ENCODE peak calls at places on chromosomes 2 and 18, in five cellular contexts. I, Q, A, F and U are unnamed samples. For H3K4me1, the result is how much of the 10 kb centered on the place peaks cover.

GRCh38 chr2:20362701-20363435 is 12.2 kb upstream of the PUM2 start:
- DNase-seq in I (peak), Q (no peak), A (no peak), F (no peak), U (no peak)

GRCh38 chr2:37671013-37671815 is at the start of gene CDC42EP3:
- DNase-seq in I (peak), Q (peak), A (no peak), F (peak), U (peak)

GRCh38 chr2:224957540-224958465 is 84.5 kb downstream of the DOCK10 start:
- DNase-seq in I (no peak), Q (no peak), A (no peak), F (no peak), U (peak)

GRCh38 chr18:54233228-54233625 is 8.8 kb upstream of the MBD2 start:
- DNase-seq in I (no peak), Q (no peak), A (no peak), F (no peak), U (no peak)

GRCh38 chr18:7177131-7177744 is 53.7 kb upstream of the LRRC30 start:
- DNase-seq in I (peak), Q (peak), A (peak), F (no peak), U (no peak)

GRCh38 chr2:221104391-221104811 is 467.7 kb downstream of the EPHA4 start:
- DNase-seq in I (no peak), Q (no peak), A (peak), F (peak), U (no peak)

GRCh38 chr18:33696332-33697162 is 118.5 kb downstream of the ASXL3 start:
- DNase-seq in I (no peak), Q (no peak), A (no peak), F (no peak), U (no peak)

GRCh38 chr2:71066856-71067255 is 1.6 kb upstream of the NAGK start:
- DNase-seq in I (no peak), Q (no peak), A (no peak), F (no peak), U (no peak)

GRCh38 chr2:60530660-60531276 is 22.7 kb downstream of the BCL11A start:
- DNase-seq in I (peak), Q (no peak), A (no peak), F (peak), U (peak)

GRCh38 chr2:241573741-241574140 is 15.2 kb downstream of the BOK start:
- DNase-seq in I (no peak), Q (no peak), A (no peak), F (no peak), U (no peak)

GRCh38 chr2:97742381-97742847 is 29.0 kb downstream of the ZAP70 start:
- DNase-seq in I (peak), Q (no peak), A (no peak), F (no peak), U (no peak)

GRCh38 chr18:40357536-40357935 is 1597.5 kb upstream of the PIK3C3 start:
- DNase-seq in I (no peak), Q (no peak), A (no peak), F (no peak), U (no peak)

GRCh38 chr18:46401486-46402115 is 255.4 kb downstream of the LOXHD1 start:
- DNase-seq in I (no peak), Q (no peak), A (no peak), F (no peak), U (no peak)

GRCh38 chr2:74502720-74503505 is 3.5 kb upstream of the LBX2 start:
- DNase-seq in I (no peak), Q (peak), A (peak), F (peak), U (peak)

GRCh38 chr2:86747708-86748627 is 27.9 kb downstream of the RMND5A start:
- DNase-seq in I (peak), Q (peak), A (peak), F (no peak), U (no peak)

GRCh38 chr18:22167471-22168151 is 1.8 kb upstream of the GATA6 start:
- DNase-seq in I (no peak), Q (peak), A (no peak), F (peak), U (peak)

GRCh38 chr18:74248189-74248975 is 43.4 kb downstream of the CYB5A start:
- DNase-seq in I (no peak), Q (no peak), A (no peak), F (no peak), U (no peak)

GRCh38 chr2:65754219-65754618 is 321.8 kb upstream of the SPRED2 start:
- DNase-seq in I (peak), Q (no peak), A (no peak), F (no peak), U (no peak)

GRCh38 chr2:121210691-121211090 is 74.3 kb downstream of the TFCP2L1 start:
- DNase-seq in I (peak), Q (peak), A (no peak), F (no peak), U (peak)

GRCh38 chr2:45123065-45123464 is 113.8 kb upstream of the SIX2 start:
- DNase-seq in I (no peak), Q (no peak), A (no peak), F (no peak), U (no peak)

GRCh38 chr2:230751062-230751461 is 38.4 kb downstream of the CAB39 start:
- DNase-seq in I (peak), Q (no peak), A (peak), F (no peak), U (no peak)

GRCh38 chr2:2613279-2614199 is 282.5 kb upstream of the MYT1L start:
- DNase-seq in I (peak), Q (peak), A (peak), F (peak), U (peak)

GRCh38 chr2:138110453-138111083 is 146.3 kb downstream of the HNMT start:
- DNase-seq in I (no peak), Q (no peak), A (no peak), F (no peak), U (no peak)

GRCh38 chr18:3062798-3063563 is 50.0 kb upstream of the LPIN2 start:
- DNase-seq in I (peak), Q (peak), A (peak), F (peak), U (peak)

DNA sequence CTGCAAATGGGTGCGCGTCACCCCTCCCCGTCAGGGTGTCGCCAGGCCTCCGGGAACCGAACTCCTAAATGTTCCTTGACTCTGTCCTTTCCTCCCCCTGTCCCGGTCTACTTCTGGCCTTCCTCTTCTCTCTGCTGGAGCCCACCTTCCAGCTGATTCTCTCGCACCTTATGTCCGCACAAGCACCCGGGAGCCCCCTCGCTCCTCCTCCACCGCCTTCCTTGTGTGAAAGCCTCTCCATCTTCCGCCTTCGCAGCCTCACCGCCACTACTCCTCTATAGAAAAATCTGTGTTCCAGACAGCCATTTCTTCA is 627 bp upstream of the KIF3C start:
- DNase-seq in I (no peak), Q (no peak), A (no peak), F (no peak), U (no peak)
- H3K27ac ChIP-seq in I (no peak), Q (peak), A (no peak), F (peak), U (no peak)

DNA sequence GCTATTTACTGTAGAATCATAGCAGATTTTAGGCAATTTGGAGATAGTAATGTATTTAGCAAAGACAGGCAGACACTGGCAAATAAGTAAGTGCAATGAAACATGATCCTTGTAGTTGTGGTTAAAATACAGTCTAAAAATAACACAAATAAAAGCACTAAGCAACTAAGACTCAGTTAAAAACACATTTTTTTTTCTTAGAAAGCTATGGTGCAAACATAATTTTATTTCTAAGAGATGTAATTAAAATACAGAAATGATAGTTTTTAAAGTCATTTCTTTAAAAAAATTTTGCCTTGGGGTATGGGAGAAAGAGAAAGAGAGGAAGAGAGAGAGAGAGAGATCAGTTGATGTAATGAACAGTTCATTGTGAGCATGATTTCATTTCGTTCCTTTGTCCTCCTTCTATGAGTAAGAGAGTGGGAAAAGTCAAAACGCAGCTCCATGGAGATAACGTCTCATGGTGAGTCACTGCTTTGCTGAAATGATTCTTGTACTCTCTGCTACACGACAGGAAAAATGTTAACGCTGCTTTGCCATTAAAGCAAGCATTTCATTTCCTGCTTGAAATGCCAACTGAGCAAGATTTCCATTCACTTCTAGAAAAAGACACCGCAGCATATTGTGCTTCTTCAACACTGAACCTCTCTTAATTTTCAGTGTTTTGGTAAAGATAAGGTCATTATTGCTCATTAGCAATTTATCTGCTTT is 61.3 kb upstream of the PGAP1 start:
- DNase-seq in I (peak), Q (peak), A (peak), F (no peak), U (no peak)
- H3K4me1 ChIP-seq in I (under half), Q (under half), A (under half), F (under half), U (under half)

GRCh38 chr2:218259099-218259921 is 1.5 kb upstream of the GPBAR1 start:
- DNase-seq in I (no peak), Q (no peak), A (peak), F (peak), U (peak)

GRCh38 chr2:218257390-218257981 is 3.3 kb upstream of the GPBAR1 start:
- DNase-seq in I (peak), Q (peak), A (no peak), F (peak), U (no peak)

GRCh38 chr2:218260166-218260565 is 649 bp upstream of the GPBAR1 start:
- DNase-seq in I (no peak), Q (no peak), A (no peak), F (no peak), U (no peak)

GRCh38 chr2:218255441-218255840 is 5.4 kb upstream of the GPBAR1 start:
- DNase-seq in I (no peak), Q (no peak), A (peak), F (no peak), U (no peak)

GRCh38 chr2:218256612-218257350 is 4.0 kb upstream of the GPBAR1 start:
- DNase-seq in I (no peak), Q (no peak), A (no peak), F (no peak), U (no peak)
- H3K27ac ChIP-seq in I (no peak), Q (no peak), A (no peak), F (no peak), U (peak)

GRCh38 chr2:233094614-233095013 is 34.5 kb downstream of the INPP5D start:
- DNase-seq in I (no peak), Q (no peak), A (no peak), F (no peak), U (peak)

GRCh38 chr2:233092446-233093438 is 32.6 kb downstream of the INPP5D start:
- DNase-seq in I (no peak), Q (no peak), A (no peak), F (no peak), U (peak)

GRCh38 chr2:233093721-233094120 is 33.6 kb downstream of the INPP5D start:
- DNase-seq in I (no peak), Q (no peak), A (no peak), F (no peak), U (peak)

GRCh38 chr2:233098615-233099014 is 38.5 kb downstream of the INPP5D start:
- DNase-seq in I (peak), Q (no peak), A (peak), F (no peak), U (peak)

DNA sequence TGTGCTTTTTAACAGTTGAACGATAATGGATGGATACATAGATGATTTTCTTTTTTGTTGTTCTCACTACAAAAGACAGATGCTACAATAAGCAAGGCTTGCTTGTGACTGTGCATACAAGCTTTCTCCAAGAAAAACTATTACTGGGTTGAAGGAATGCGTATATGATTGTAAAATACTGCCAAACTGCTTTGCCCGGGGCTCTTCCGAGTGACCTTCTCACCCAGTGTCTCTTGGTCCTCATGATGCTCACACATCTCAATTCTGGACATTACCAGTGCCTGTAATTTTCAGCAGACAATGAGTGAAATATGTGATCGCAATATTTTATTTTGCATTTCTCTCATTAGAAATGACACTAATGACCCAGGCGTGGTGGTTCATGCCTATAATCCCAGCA is 35.9 kb downstream of the INPP5D start:
- DNase-seq in I (no peak), Q (no peak), A (no peak), F (no peak), U (no peak)
- H3K4me1 ChIP-seq in I (under half), Q (under half), A (under half), F (under half), U (under half)

GRCh38 chr2:189481071-189481470 is 39.8 kb downstream of the WDR75 start:
- DNase-seq in I (peak), Q (no peak), A (no peak), F (no peak), U (no peak)

GRCh38 chr2:189474526-189474925 is 33.3 kb downstream of the WDR75 start:
- DNase-seq in I (no peak), Q (no peak), A (no peak), F (no peak), U (no peak)

GRCh38 chr2:189477756-189478155 is 36.5 kb downstream of the WDR75 start:
- DNase-seq in I (no peak), Q (no peak), A (no peak), F (no peak), U (no peak)
- H3K27ac ChIP-seq in I (no peak), Q (no peak), A (no peak), F (no peak), U (no peak)

DNA sequence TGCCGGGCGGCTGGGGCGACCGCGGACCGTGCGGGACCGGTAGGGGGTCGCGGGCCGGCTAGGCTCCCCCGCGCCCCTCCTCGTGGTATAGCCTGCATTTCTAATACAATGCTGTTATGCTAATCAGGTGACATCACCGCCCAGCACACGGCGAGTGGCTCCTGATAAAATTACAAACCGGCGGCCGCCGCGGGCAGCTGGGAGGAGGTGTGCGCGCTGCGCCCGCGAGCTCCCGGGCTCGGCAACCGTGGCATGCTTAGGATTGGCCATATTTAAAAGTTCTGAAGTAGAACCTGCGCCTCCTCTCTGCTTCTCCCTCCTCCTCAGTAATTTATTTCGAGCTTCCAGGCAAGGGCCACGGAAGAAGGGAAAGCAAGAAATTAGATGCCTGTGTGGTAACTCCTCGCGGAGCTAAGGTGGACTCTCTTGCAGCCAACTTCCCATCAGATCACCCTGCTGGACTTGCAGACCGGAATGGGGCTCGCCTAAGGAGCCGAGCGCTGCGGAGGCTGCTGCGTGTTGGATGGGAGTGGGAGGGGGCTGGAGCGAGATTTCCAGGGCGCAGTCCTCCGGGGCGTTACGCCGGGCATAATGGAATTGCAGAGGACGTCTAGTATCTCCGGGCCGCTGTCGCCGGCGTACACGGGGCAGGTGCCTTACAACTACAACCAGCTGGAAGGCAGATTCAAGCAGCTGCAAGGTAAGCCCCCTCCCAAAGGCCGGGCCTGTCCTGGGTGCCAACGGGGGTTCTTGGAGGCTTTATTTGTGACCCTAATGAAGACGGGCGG is 102.3 kb downstream of the SPTBN1 start:
- DNase-seq in I (peak), Q (peak), A (peak), F (peak), U (peak)
- H3K4me1 ChIP-seq in I (under half), Q (half or more), A (under half), F (under half), U (half or more)

DNA sequence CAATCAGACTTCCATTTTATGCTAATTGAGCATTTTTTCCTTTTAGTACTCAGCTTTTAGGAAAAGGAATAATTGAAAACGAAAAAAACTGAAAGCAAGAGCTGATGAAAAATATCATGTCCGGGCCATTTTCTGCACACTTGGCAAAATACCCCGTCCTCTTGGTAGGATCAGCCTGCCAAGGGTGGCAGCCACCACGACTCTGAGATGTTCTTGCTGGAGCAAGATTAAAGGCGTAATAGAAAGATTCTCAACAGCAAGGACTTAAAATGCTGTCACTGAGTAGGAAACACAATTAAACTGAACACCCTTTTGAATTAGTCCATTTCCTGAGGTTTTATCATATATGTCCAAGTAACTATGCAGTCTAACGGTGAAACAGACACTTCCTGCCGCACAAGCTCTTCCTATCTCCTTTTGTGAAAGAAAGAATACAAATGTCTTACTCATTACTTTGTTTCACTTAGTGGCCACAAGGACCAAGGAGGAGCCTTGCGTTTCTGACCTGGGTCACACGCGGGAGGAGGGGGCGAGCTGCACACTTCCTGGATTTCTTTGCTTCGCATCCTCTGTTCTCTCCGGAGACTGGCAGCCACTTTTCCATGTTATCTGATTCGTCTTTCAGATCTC is 222.7 kb downstream of the PIEZO2 start:
- DNase-seq in I (no peak), Q (no peak), A (peak), F (peak), U (no peak)
- H3K27ac ChIP-seq in I (no peak), Q (no peak), A (peak), F (no peak), U (peak)

GRCh38 chr2:43104763-43105162 is 121.6 kb downstream of the ZFP36L2 start:
- DNase-seq in I (no peak), Q (no peak), A (no peak), F (no peak), U (no peak)
- H3K4me1 ChIP-seq in I (under half), Q (under half), A (half or more), F (under half), U (under half)